ENCODE peak calls at places on chromosomes 16 and 17, in seven cellular contexts. Z, F, E, P, C, R and K are unnamed samples.
A peak's percentile ranks its signal among the peaks of the same experiment; 100 is the strongest.

GRCh38 chr17:79681101-79681621 is 49.6 kb upstream of the ENPP7 start:
- ATAC-seq in Z (no peak), F (no peak), E (no peak), P (no peak), C (no peak), R (no peak), K (no peak)

GRCh38 chr17:62189377-62189776 is 124.3 kb upstream of the MED13 start:
- ATAC-seq in Z (no peak), F (no peak), E (no peak), P (no peak), C (no peak), R (no peak), K (no peak)

GRCh38 chr17:68718465-68718864 is 117.3 kb upstream of the FAM20A start:
- ATAC-seq in Z (no peak), F (no peak), E (no peak), P (no peak), C (no peak), R (no peak), K (no peak)

GRCh38 chr17:67452681-67453554 is 75.8 kb downstream of the PITPNC1 start:
- ATAC-seq in Z (peak; percentile 79), F (peak; percentile 91), E (no peak), P (no peak), C (no peak), R (no peak), K (peak; percentile 89)

GRCh38 chr16:1159973-1160772 is 7.3 kb downstream of the CACNA1H start:
- ATAC-seq in Z (no peak), F (no peak), E (no peak), P (peak; percentile 47), C (no peak), R (peak; percentile 85), K (peak; percentile 19)

GRCh38 chr16:67966549-67967182 is 1.8 kb downstream of the SLC12A4 start:
- ATAC-seq in Z (no peak), F (no peak), E (peak; percentile 36), P (peak; percentile 48), C (no peak), R (no peak), K (no peak)

GRCh38 chr16:51222016-51222415 is 70.9 kb upstream of the SALL1 start:
- ATAC-seq in Z (no peak), F (no peak), E (no peak), P (no peak), C (no peak), R (no peak), K (no peak)

GRCh38 chr16:30805056-30805369 is 18.0 kb upstream of the ZNF629 start:
- ATAC-seq in Z (peak; percentile 25), F (no peak), E (peak; percentile 4), P (peak; percentile 2), C (no peak), R (no peak), K (peak; percentile 46)

GRCh38 chr16:53754938-53755910 is 51.3 kb downstream of the FTO start:
- ATAC-seq in Z (no peak), F (no peak), E (peak; percentile 58), P (no peak), C (no peak), R (peak; percentile 37), K (no peak)

GRCh38 chr16:57725077-57725953 is 10.3 kb upstream of the KATNB1 start:
- ATAC-seq in Z (no peak), F (peak; percentile 14), E (no peak), P (no peak), C (peak; percentile 32), R (no peak), K (peak; percentile 51)

GRCh38 chr17:29273924-29274323 is 20.0 kb downstream of the NUFIP2 start:
- ATAC-seq in Z (no peak), F (no peak), E (no peak), P (no peak), C (no peak), R (no peak), K (no peak)

GRCh38 chr16:28069921-28070794 is 6.6 kb upstream of the GSG1L start:
- ATAC-seq in Z (no peak), F (no peak), E (no peak), P (no peak), C (no peak), R (peak; percentile 21), K (no peak)

GRCh38 chr17:62614142-62614541 is 13.3 kb upstream of the MRC2 start:
- ATAC-seq in Z (no peak), F (no peak), E (peak; percentile 3), P (peak; percentile 36), C (no peak), R (no peak), K (no peak)

GRCh38 chr16:46736695-46737094 is 11.4 kb downstream of the MYLK3 start:
- ATAC-seq in Z (no peak), F (no peak), E (no peak), P (no peak), C (no peak), R (no peak), K (no peak)

GRCh38 chr17:80878876-80879722 is 112.5 kb upstream of the CHMP6 start:
- ATAC-seq in Z (no peak), F (no peak), E (no peak), P (no peak), C (no peak), R (no peak), K (no peak)

GRCh38 chr17:21463779-21464407 is 87.7 kb downstream of the KCNJ12 start:
- ATAC-seq in Z (no peak), F (no peak), E (no peak), P (no peak), C (no peak), R (no peak), K (no peak)

GRCh38 chr17:80663783-80664206 is 119.2 kb downstream of the RPTOR start:
- ATAC-seq in Z (peak; percentile 60), F (no peak), E (peak; percentile 79), P (peak; percentile 98), C (no peak), R (peak; percentile 52), K (peak; percentile 79)

GRCh38 chr17:50100921-50101345 is 5.8 kb downstream of the PDK2 start:
- ATAC-seq in Z (no peak), F (no peak), E (no peak), P (peak; percentile 8), C (no peak), R (peak; percentile 17), K (no peak)

GRCh38 chr17:81197409-81197795 is 25.4 kb downstream of the CEP131 start:
- ATAC-seq in Z (no peak), F (no peak), E (no peak), P (no peak), C (no peak), R (no peak), K (no peak)

GRCh38 chr16:85200471-85201278 is 88.4 kb upstream of the CIBAR2 start:
- ATAC-seq in Z (no peak), F (no peak), E (no peak), P (no peak), C (no peak), R (no peak), K (no peak)

GRCh38 chr17:39400547-39401411 is 647 bp downstream of the FBXL20 start:
- ATAC-seq in Z (peak; percentile 10), F (peak; percentile 7), E (peak; percentile 16), P (peak; percentile 12), C (peak; percentile 4), R (peak; percentile 9), K (peak; percentile 2)

GRCh38 chr17:17700251-17700969 is 19.2 kb downstream of the RAI1 start:
- ATAC-seq in Z (no peak), F (no peak), E (peak; percentile 28), P (peak; percentile 48), C (no peak), R (no peak), K (no peak)

GRCh38 chr17:42642377-42642776 is 16.7 kb upstream of the TUBG2 start:
- ATAC-seq in Z (no peak), F (no peak), E (no peak), P (no peak), C (no peak), R (no peak), K (no peak)

GRCh38 chr16:15521758-15522509 is 87.5 kb downstream of the BMERB1 start:
- ATAC-seq in Z (no peak), F (no peak), E (no peak), P (peak; percentile 14), C (no peak), R (peak; percentile 70), K (no peak)

GRCh38 chr17:57975044-57975443 is 13.0 kb downstream of the VEZF1 start:
- ATAC-seq in Z (no peak), F (no peak), E (peak; percentile 42), P (peak; percentile 92), C (no peak), R (peak; percentile 63), K (no peak)

GRCh38 chr16:56207421-56207820 is 16.1 kb downstream of the GNAO1 start:
- ATAC-seq in Z (no peak), F (no peak), E (no peak), P (no peak), C (no peak), R (no peak), K (no peak)